ENCODE peak calls at places on chromosomes 13 and 19, in six cellular contexts. One of them, this sample, is unnamed.

GRCh38 chr19:15108145-15108844 is 1.1 kb downstream of the SYDE1 start:
- DNase-seq in heart left ventricle: no peak
- DNase-seq in neural progenitor cell: peak; percentile 36
- DNase-seq in fibroblast of mammary gland: no peak
- DNase-seq in left lung: no peak
- DNase-seq in mucosa of descending colon: no peak
- DNase-seq in this sample: no peak

GRCh38 chr13:79936368-79937136 is 404.4 kb downstream of the SPRY2 start:
- DNase-seq in heart left ventricle: peak; percentile 31
- DNase-seq in neural progenitor cell: no peak
- DNase-seq in fibroblast of mammary gland: peak; percentile 99
- DNase-seq in left lung: no peak
- DNase-seq in mucosa of descending colon: no peak
- DNase-seq in this sample: peak; percentile 100

GRCh38 chr13:106352850-106353249 is 182.6 kb downstream of the EFNB2 start:
- DNase-seq in heart left ventricle: no peak
- DNase-seq in neural progenitor cell: no peak
- DNase-seq in fibroblast of mammary gland: no peak
- DNase-seq in left lung: no peak
- DNase-seq in mucosa of descending colon: no peak
- DNase-seq in this sample: no peak

GRCh38 chr13:26961890-26962615 is 201.5 kb upstream of the GPR12 start:
- DNase-seq in heart left ventricle: no peak
- DNase-seq in neural progenitor cell: no peak
- DNase-seq in fibroblast of mammary gland: no peak
- DNase-seq in left lung: peak; percentile 87
- DNase-seq in mucosa of descending colon: peak; percentile 83
- DNase-seq in this sample: no peak

GRCh38 chr13:110911880-110912279 is 3.0 kb downstream of the ANKRD10 start:
- DNase-seq in heart left ventricle: no peak
- DNase-seq in neural progenitor cell: no peak
- DNase-seq in fibroblast of mammary gland: no peak
- DNase-seq in left lung: no peak
- DNase-seq in mucosa of descending colon: no peak
- DNase-seq in this sample: no peak

GRCh38 chr19:8210660-8211101 is 1.5 kb downstream of the CERS4 start:
- DNase-seq in heart left ventricle: no peak
- DNase-seq in neural progenitor cell: no peak
- DNase-seq in fibroblast of mammary gland: no peak
- DNase-seq in left lung: no peak
- DNase-seq in mucosa of descending colon: no peak
- DNase-seq in this sample: no peak

GRCh38 chr19:27974082-27974513 is 1238.9 kb downstream of the UQCRFS1 start:
- DNase-seq in heart left ventricle: no peak
- DNase-seq in neural progenitor cell: peak; percentile 70
- DNase-seq in fibroblast of mammary gland: peak; percentile 26
- DNase-seq in left lung: no peak
- DNase-seq in mucosa of descending colon: peak; percentile 21
- DNase-seq in this sample: no peak

GRCh38 chr19:19406878-19407639 is 1.6 kb downstream of the GATAD2A start:
- DNase-seq in heart left ventricle: no peak
- DNase-seq in neural progenitor cell: peak; percentile 28
- DNase-seq in fibroblast of mammary gland: peak; percentile 57
- DNase-seq in left lung: peak; percentile 55
- DNase-seq in mucosa of descending colon: peak; percentile 72
- DNase-seq in this sample: no peak

GRCh38 chr13:49021953-49022352 is 46.2 kb downstream of the FNDC3A start:
- DNase-seq in heart left ventricle: no peak
- DNase-seq in neural progenitor cell: no peak
- DNase-seq in fibroblast of mammary gland: no peak
- DNase-seq in left lung: no peak
- DNase-seq in mucosa of descending colon: no peak
- DNase-seq in this sample: peak; percentile 33

GRCh38 chr13:48818495-48818961 is 157.2 kb upstream of the FNDC3A start:
- DNase-seq in heart left ventricle: no peak
- DNase-seq in neural progenitor cell: no peak
- DNase-seq in fibroblast of mammary gland: peak; percentile 99
- DNase-seq in left lung: no peak
- DNase-seq in mucosa of descending colon: no peak
- DNase-seq in this sample: peak; percentile 92

GRCh38 chr13:92804926-92805325 is 421.7 kb upstream of the GPC6 start:
- DNase-seq in heart left ventricle: no peak
- DNase-seq in neural progenitor cell: no peak
- DNase-seq in fibroblast of mammary gland: peak; percentile 43
- DNase-seq in left lung: no peak
- DNase-seq in mucosa of descending colon: no peak
- DNase-seq in this sample: no peak

GRCh38 chr13:34926513-34926912 is 15.6 kb upstream of the NBEA start:
- DNase-seq in heart left ventricle: no peak
- DNase-seq in neural progenitor cell: peak; percentile 61
- DNase-seq in fibroblast of mammary gland: peak; percentile 64
- DNase-seq in left lung: no peak
- DNase-seq in mucosa of descending colon: no peak
- DNase-seq in this sample: no peak

GRCh38 chr13:69545500-69546025 is 562.1 kb upstream of the ATXN8OS start:
- DNase-seq in heart left ventricle: no peak
- DNase-seq in neural progenitor cell: no peak
- DNase-seq in fibroblast of mammary gland: no peak
- DNase-seq in left lung: no peak
- DNase-seq in mucosa of descending colon: no peak
- DNase-seq in this sample: no peak

GRCh38 chr19:42207767-42208259 is 9.7 kb downstream of the DEDD2 start:
- DNase-seq in heart left ventricle: no peak
- DNase-seq in neural progenitor cell: no peak
- DNase-seq in fibroblast of mammary gland: peak; percentile 83
- DNase-seq in left lung: peak; percentile 57
- DNase-seq in mucosa of descending colon: no peak
- DNase-seq in this sample: no peak

GRCh38 chr19:51607920-51608562 is 22.2 kb downstream of the SIGLEC5 start:
- DNase-seq in heart left ventricle: peak; percentile 80
- DNase-seq in neural progenitor cell: peak; percentile 82
- DNase-seq in fibroblast of mammary gland: peak; percentile 74
- DNase-seq in left lung: peak; percentile 87
- DNase-seq in mucosa of descending colon: peak; percentile 92
- DNase-seq in this sample: no peak

GRCh38 chr13:109408596-109409382 is 377.6 kb downstream of the IRS2 start:
- DNase-seq in heart left ventricle: no peak
- DNase-seq in neural progenitor cell: no peak
- DNase-seq in fibroblast of mammary gland: peak; percentile 46
- DNase-seq in left lung: no peak
- DNase-seq in mucosa of descending colon: no peak
- DNase-seq in this sample: no peak

GRCh38 chr19:5621945-5622464 is 571 bp downstream of the SAFB2 start:
- DNase-seq in heart left ventricle: peak; percentile 33
- DNase-seq in neural progenitor cell: peak; percentile 29
- DNase-seq in fibroblast of mammary gland: no peak
- DNase-seq in left lung: peak; percentile 40
- DNase-seq in mucosa of descending colon: peak; percentile 64
- DNase-seq in this sample: no peak

GRCh38 chr13:50644081-50644871 is 199.2 kb downstream of the DLEU7 start:
- DNase-seq in heart left ventricle: no peak
- DNase-seq in neural progenitor cell: no peak
- DNase-seq in fibroblast of mammary gland: no peak
- DNase-seq in left lung: no peak
- DNase-seq in mucosa of descending colon: no peak
- DNase-seq in this sample: no peak

GRCh38 chr19:10191347-10191746 is 3.4 kb downstream of the DNMT1 start:
- DNase-seq in heart left ventricle: peak; percentile 22
- DNase-seq in neural progenitor cell: no peak
- DNase-seq in fibroblast of mammary gland: peak; percentile 83
- DNase-seq in left lung: no peak
- DNase-seq in mucosa of descending colon: no peak
- DNase-seq in this sample: no peak

GRCh38 chr13:37598572-37598971 is at the start of gene POSTN:
- DNase-seq in heart left ventricle: no peak
- DNase-seq in neural progenitor cell: no peak
- DNase-seq in fibroblast of mammary gland: peak; percentile 49
- DNase-seq in left lung: no peak
- DNase-seq in mucosa of descending colon: no peak
- DNase-seq in this sample: no peak

GRCh38 chr13:37599509-37599908 is 941 bp upstream of the POSTN start:
- DNase-seq in heart left ventricle: no peak
- DNase-seq in neural progenitor cell: no peak
- DNase-seq in fibroblast of mammary gland: no peak
- DNase-seq in left lung: no peak
- DNase-seq in mucosa of descending colon: no peak
- DNase-seq in this sample: no peak

GRCh38 chr13:37608750-37609339 is 10.3 kb upstream of the POSTN start:
- DNase-seq in heart left ventricle: no peak
- DNase-seq in neural progenitor cell: no peak
- DNase-seq in fibroblast of mammary gland: peak; percentile 21
- DNase-seq in left lung: no peak
- DNase-seq in mucosa of descending colon: no peak
- DNase-seq in this sample: no peak

GRCh38 chr13:37597477-37597876 is 1.1 kb downstream of the POSTN start:
- DNase-seq in heart left ventricle: no peak
- DNase-seq in neural progenitor cell: no peak
- DNase-seq in fibroblast of mammary gland: peak; percentile 18
- DNase-seq in left lung: no peak
- DNase-seq in mucosa of descending colon: no peak
- DNase-seq in this sample: no peak

DNA sequence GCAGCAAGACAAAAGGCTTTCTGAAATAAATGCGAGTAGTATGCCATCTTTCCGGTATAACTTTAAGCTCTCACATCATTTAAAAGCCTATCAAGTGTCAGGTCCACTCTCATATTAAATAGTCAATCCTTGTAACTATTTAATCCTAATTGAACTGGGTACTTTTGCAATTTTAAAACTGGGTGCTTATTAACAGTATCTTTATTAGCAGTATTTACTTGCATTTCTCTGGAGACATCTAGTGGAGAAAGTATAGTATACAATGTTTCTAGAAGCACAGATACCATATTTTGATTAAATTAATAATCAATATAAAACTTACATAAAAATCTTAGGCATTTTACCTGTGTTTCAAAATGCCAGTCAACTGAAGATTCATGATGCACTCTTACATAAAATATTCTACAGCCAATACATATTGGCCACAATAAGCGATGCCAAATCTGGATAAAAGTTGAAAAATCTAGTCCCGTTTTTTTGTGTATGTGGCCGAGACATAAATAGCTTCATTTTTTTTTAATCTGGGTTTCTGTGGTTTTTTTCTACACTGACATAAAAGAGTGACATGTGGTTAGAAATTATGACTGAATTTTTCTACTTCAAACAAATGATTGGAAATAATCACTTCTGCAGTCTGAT is 4.3 kb upstream of the POSTN start:
- DNase-seq in heart left ventricle: no peak
- DNase-seq in neural progenitor cell: no peak
- DNase-seq in fibroblast of mammary gland: peak; percentile 60
- DNase-seq in left lung: no peak
- DNase-seq in mucosa of descending colon: no peak
- DNase-seq in this sample: no peak
- TF ChIP-seq CTCF in heart left ventricle: peak; percentile 73
- TF ChIP-seq CTCF in neural progenitor cell: peak; percentile 66
- TF ChIP-seq CTCF in fibroblast of mammary gland: peak; percentile 61
- TF ChIP-seq CTCF in left lung: peak; percentile 21
- TF ChIP-seq CTCF in mucosa of descending colon: no peak
- TF ChIP-seq CTCF in this sample: peak; percentile 50

DNA sequence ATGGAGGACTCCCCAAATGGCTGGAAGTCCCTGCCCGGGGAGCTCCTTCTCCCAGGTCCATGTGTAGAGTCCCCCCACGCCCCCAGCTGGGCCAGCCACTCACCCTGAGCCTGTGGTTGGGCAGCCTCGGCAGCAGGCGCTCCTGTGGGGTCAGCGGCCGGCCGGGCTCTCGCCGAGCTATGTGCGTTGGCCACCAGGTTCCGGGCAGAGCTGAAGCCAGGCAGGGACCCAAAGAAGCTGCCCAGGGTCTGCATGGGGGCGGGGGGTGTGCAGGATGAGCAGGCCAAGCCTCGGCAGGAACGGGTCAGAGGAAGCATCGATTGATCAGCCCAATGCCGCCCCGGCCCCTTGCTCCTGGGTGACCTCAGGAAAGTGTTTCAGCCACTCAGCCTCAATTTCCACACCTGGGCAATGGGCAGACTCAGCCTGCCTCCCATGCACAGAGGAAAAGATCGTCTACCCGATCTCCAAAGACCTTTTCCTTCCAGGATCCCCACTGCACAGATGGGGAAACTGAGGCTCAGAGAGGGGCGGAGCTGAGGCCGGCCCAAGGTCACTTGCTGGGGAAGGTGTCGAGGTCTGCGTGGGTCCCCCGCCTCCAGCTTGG is 732 bp downstream of the PLIN4 start:
- DNase-seq in heart left ventricle: no peak
- DNase-seq in neural progenitor cell: no peak
- DNase-seq in fibroblast of mammary gland: no peak
- DNase-seq in left lung: no peak
- DNase-seq in mucosa of descending colon: no peak
- DNase-seq in this sample: no peak
- H3K4me3 ChIP-seq in heart left ventricle: peak overlapping the region; percentile 56
- H3K4me3 ChIP-seq in neural progenitor cell: no peak overlapping the region
- H3K4me3 ChIP-seq in fibroblast of mammary gland: no peak overlapping the region
- H3K4me3 ChIP-seq in left lung: no peak overlapping the region
- H3K4me3 ChIP-seq in mucosa of descending colon: no peak overlapping the region
- H3K4me3 ChIP-seq in this sample: no peak overlapping the region

DNA sequence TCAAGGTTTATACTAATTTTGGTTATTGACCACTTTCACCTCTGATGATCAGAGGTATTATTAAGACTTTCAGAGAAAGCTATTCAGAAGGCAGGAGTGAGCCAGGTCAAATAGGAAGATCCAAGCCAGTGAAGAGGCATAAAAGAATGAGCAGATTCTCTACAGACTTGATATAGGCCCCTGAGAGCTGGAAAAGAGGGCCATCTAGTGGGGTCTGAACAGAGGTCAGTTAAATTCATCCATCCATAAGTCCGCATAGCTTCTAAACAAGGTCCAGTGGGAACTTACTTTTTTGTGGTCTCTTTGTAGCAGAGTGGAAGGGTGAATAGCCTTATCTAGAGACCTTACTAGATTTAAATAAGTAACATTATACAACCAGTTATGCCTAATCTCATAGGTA is 126.6 kb upstream of the UFM1 start:
- DNase-seq in heart left ventricle: no peak
- DNase-seq in neural progenitor cell: peak; percentile 66
- DNase-seq in fibroblast of mammary gland: peak; percentile 30
- DNase-seq in left lung: no peak
- DNase-seq in mucosa of descending colon: peak; percentile 11
- DNase-seq in this sample: no peak
- TF ChIP-seq CTCF in heart left ventricle: no peak
- TF ChIP-seq CTCF in neural progenitor cell: peak; percentile 70
- TF ChIP-seq CTCF in fibroblast of mammary gland: peak; percentile 20
- TF ChIP-seq CTCF in left lung: no peak
- TF ChIP-seq CTCF in mucosa of descending colon: no peak
- TF ChIP-seq CTCF in this sample: peak; percentile 33

DNA sequence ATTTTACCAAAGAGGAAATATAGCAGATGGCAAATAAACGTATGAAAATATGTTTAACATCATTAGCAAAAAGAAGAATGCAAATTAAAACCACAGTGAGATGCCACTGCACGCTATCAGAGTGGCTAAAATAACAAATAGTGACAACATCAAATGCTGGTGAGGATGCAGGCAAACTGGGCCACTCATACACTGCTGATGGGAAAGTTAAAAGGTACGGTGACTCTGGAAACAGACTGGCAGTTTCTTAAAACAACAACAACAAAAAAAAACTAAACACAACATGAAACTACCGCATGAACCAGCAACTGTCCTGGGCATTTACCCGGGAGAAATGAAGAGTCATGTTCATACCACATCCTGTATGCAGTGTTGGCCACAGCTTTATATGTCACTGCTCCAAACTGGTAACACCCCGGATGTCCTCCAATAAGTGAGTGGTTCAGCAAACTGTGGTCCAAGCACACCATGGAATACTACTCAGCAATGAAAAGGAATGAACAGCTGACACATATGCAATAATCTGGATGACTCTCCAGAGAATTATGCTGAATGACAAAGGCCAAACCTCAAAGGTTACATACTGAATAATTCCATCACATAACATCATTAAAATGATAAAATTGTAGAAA is 22.3 kb downstream of the EPS15L1 start:
- DNase-seq in heart left ventricle: no peak
- DNase-seq in neural progenitor cell: no peak
- DNase-seq in fibroblast of mammary gland: no peak
- DNase-seq in left lung: no peak
- DNase-seq in mucosa of descending colon: no peak
- DNase-seq in this sample: no peak
- H3K4me3 ChIP-seq in heart left ventricle: no peak overlapping the region
- H3K4me3 ChIP-seq in neural progenitor cell: no peak overlapping the region
- H3K4me3 ChIP-seq in fibroblast of mammary gland: no peak overlapping the region
- H3K4me3 ChIP-seq in left lung: no peak overlapping the region
- H3K4me3 ChIP-seq in mucosa of descending colon: no peak overlapping the region
- H3K4me3 ChIP-seq in this sample: no peak overlapping the region